ENCODE peak calls at places on chromosomes 11 and 22, in ten cellular contexts. K, F, I, Y, M, O, G, Z, U and C are unnamed samples.
A peak's percentile ranks its signal among the peaks of the same experiment; 100 is the strongest.

GRCh38 chr11:45457649-45458048 is 171.5 kb upstream of the SYT13 start:
- DNase-seq in K (peak; percentile 71), F (peak; percentile 68), I (no peak), Y (no peak), M (no peak), O (no peak), G (peak; percentile 86), Z (no peak), U (no peak), C (no peak)

GRCh38 chr22:49767355-49768062 is 60.2 kb downstream of the BRD1 start:
- DNase-seq in K (peak; percentile 81), F (peak; percentile 61), I (no peak), Y (peak; percentile 64), M (peak; percentile 42), O (no peak), G (peak; percentile 38), Z (no peak), U (peak; percentile 70), C (peak; percentile 82)

GRCh38 chr11:107017433-107018227 is 646 bp downstream of the GUCY1A2 start:
- DNase-seq in K (peak; percentile 88), F (peak; percentile 62), I (peak; percentile 43), Y (peak; percentile 72), M (peak; percentile 38), O (no peak), G (peak; percentile 81), Z (no peak), U (peak; percentile 63), C (peak; percentile 88)

GRCh38 chr11:72441647-72442267 is 7.4 kb upstream of the CLPB start:
- DNase-seq in K (no peak), F (peak; percentile 42), I (no peak), Y (no peak), M (no peak), O (no peak), G (no peak), Z (no peak), U (no peak), C (no peak)

GRCh38 chr11:116813170-116813569 is 9.9 kb downstream of the APOA4 start:
- DNase-seq in K (no peak), F (no peak), I (no peak), Y (no peak), M (no peak), O (no peak), G (no peak), Z (no peak), U (no peak), C (no peak)

GRCh38 chr22:32661296-32661695 is 140.2 kb upstream of the TIMP3 start:
- DNase-seq in K (no peak), F (peak; percentile 98), I (no peak), Y (no peak), M (peak; percentile 38), O (no peak), G (peak; percentile 95), Z (no peak), U (no peak), C (no peak)

GRCh38 chr22:24819941-24820461 is 14.0 kb downstream of the SGSM1 start:
- DNase-seq in K (no peak), F (no peak), I (peak; percentile 93), Y (no peak), M (no peak), O (no peak), G (no peak), Z (no peak), U (no peak), C (no peak)

GRCh38 chr22:17562906-17563870 is at the start of gene SLC25A18:
- DNase-seq in K (peak; percentile 79), F (no peak), I (no peak), Y (peak; percentile 63), M (no peak), O (no peak), G (no peak), Z (peak; percentile 46), U (no peak), C (peak; percentile 84)

GRCh38 chr11:78453140-78453935 is 35.7 kb upstream of the GAB2 start:
- DNase-seq in K (no peak), F (no peak), I (no peak), Y (no peak), M (no peak), O (no peak), G (peak; percentile 37), Z (no peak), U (peak; percentile 30), C (no peak)

GRCh38 chr11:9759519-9760179 is 95.8 kb downstream of the SWAP70 start:
- DNase-seq in K (no peak), F (peak; percentile 100), I (no peak), Y (peak; percentile 39), M (peak; percentile 100), O (peak; percentile 77), G (peak; percentile 91), Z (no peak), U (peak; percentile 84), C (no peak)

GRCh38 chr11:44994753-44995152 is 44.1 kb upstream of the TP53I11 start:
- DNase-seq in K (no peak), F (no peak), I (peak; percentile 38), Y (no peak), M (no peak), O (no peak), G (no peak), Z (no peak), U (no peak), C (peak; percentile 25)

GRCh38 chr22:50206599-50206998 is 5.8 kb downstream of the SELENOO start:
- DNase-seq in K (peak; percentile 82), F (no peak), I (no peak), Y (peak; percentile 87), M (peak; percentile 36), O (no peak), G (peak; percentile 42), Z (no peak), U (peak; percentile 24), C (peak; percentile 88)

GRCh38 chr11:124297921-124298320 is 15.8 kb downstream of the OR8D1 start:
- DNase-seq in K (no peak), F (no peak), I (no peak), Y (no peak), M (no peak), O (no peak), G (no peak), Z (no peak), U (no peak), C (no peak)

GRCh38 chr22:17980638-17981051 is 43.7 kb downstream of the MICAL3 start:
- DNase-seq in K (no peak), F (no peak), I (no peak), Y (no peak), M (no peak), O (no peak), G (no peak), Z (no peak), U (peak; percentile 58), C (no peak)

GRCh38 chr11:10875430-10876021 is 17.7 kb upstream of the ZBED5 start:
- DNase-seq in K (no peak), F (no peak), I (no peak), Y (no peak), M (no peak), O (no peak), G (no peak), Z (no peak), U (no peak), C (no peak)

GRCh38 chr11:62295504-62295903 is 3.4 kb downstream of the SCGB1D4 start:
- DNase-seq in K (peak; percentile 51), F (peak; percentile 34), I (no peak), Y (peak; percentile 64), M (peak; percentile 27), O (no peak), G (peak; percentile 47), Z (no peak), U (peak; percentile 17), C (peak; percentile 47)

GRCh38 chr11:75337195-75337654 is 14.2 kb downstream of the ARRB1 start:
- DNase-seq in K (no peak), F (peak; percentile 79), I (no peak), Y (no peak), M (no peak), O (no peak), G (peak; percentile 62), Z (no peak), U (no peak), C (no peak)

GRCh38 chr22:25057013-25057881 is 104.7 kb downstream of the KIAA1671 start:
- DNase-seq in K (peak; percentile 74), F (peak; percentile 42), I (peak; percentile 72), Y (peak; percentile 90), M (peak; percentile 34), O (peak; percentile 59), G (peak; percentile 64), Z (no peak), U (peak; percentile 62), C (peak; percentile 86)

GRCh38 chr11:47269829-47270305 is at the start of gene MADD:
- DNase-seq in K (no peak), F (peak; percentile 74), I (peak; percentile 97), Y (peak; percentile 89), M (peak; percentile 86), O (peak; percentile 80), G (peak; percentile 91), Z (no peak), U (peak; percentile 96), C (peak; percentile 80)

GRCh38 chr11:123246749-123247497 is 51.9 kb upstream of the CLMP start:
- DNase-seq in K (peak; percentile 83), F (peak; percentile 71), I (peak; percentile 82), Y (peak; percentile 90), M (peak; percentile 60), O (peak; percentile 65), G (peak; percentile 94), Z (no peak), U (peak; percentile 88), C (peak; percentile 94)

GRCh38 chr11:119209186-119209585 is 3.0 kb downstream of the CBL start:
- DNase-seq in K (no peak), F (no peak), I (no peak), Y (no peak), M (no peak), O (no peak), G (no peak), Z (no peak), U (no peak), C (no peak)

GRCh38 chr11:112279901-112280267 is 19.2 kb upstream of the PLET1 start:
- DNase-seq in K (peak; percentile 72), F (peak; percentile 39), I (peak; percentile 81), Y (peak; percentile 85), M (peak; percentile 29), O (peak; percentile 64), G (peak; percentile 84), Z (peak; percentile 32), U (peak; percentile 77), C (peak; percentile 82)

GRCh38 chr11:1304376-1304775 is 5.1 kb downstream of the TOLLIP start:
- DNase-seq in K (no peak), F (no peak), I (no peak), Y (no peak), M (no peak), O (no peak), G (no peak), Z (no peak), U (no peak), C (no peak)

GRCh38 chr11:112453601-112454577 is 193.2 kb upstream of the PLET1 start:
- DNase-seq in K (peak; percentile 74), F (peak; percentile 25), I (no peak), Y (peak; percentile 81), M (peak; percentile 11), O (no peak), G (peak; percentile 6), Z (no peak), U (peak; percentile 48), C (peak; percentile 78)

GRCh38 chr11:128336203-128336602 is 251.2 kb downstream of the ETS1 start:
- DNase-seq in K (peak; percentile 27), F (peak; percentile 73), I (no peak), Y (no peak), M (peak; percentile 64), O (no peak), G (no peak), Z (no peak), U (no peak), C (no peak)

GRCh38 chr22:37010174-37010573 is 9.1 kb downstream of the TST start:
- DNase-seq in K (no peak), F (no peak), I (no peak), Y (no peak), M (no peak), O (no peak), G (no peak), Z (no peak), U (no peak), C (no peak)

GRCh38 chr11:35257287-35257686 is 118.3 kb downstream of the CD44 start:
- DNase-seq in K (no peak), F (no peak), I (no peak), Y (no peak), M (no peak), O (no peak), G (no peak), Z (no peak), U (peak; percentile 69), C (no peak)

GRCh38 chr11:22193348-22194051 is 615 bp downstream of the ANO5 start:
- DNase-seq in K (peak; percentile 83), F (no peak), I (peak; percentile 72), Y (peak; percentile 60), M (no peak), O (no peak), G (peak; percentile 3), Z (no peak), U (peak; percentile 3), C (peak; percentile 77)